ENCODE peak calls at places on chromosomes 11 and 22, in nine cellular contexts. One of them, this sample, is unnamed.

GRCh38 chr22:19887251-19887985 is 32.7 kb upstream of the GNB1L start:
- DNase-seq in activated T-cell treated with anti-CD3 and anti-CD28 coated beads, Interleukin-2, amount 50 U/mL, for 24 hours: peak; percentile 51
- DNase-seq in T47D: no peak
- DNase-seq in non-pigmented ciliary epithelial cell: no peak
- DNase-seq in activated T-helper 1 cell treated with anti-CD3 and anti-CD28 coated beads, Interleukin-2, amount 50 U/mL, for 16 hours: no peak
- DNase-seq in Caki2: no peak
- DNase-seq in stimulated activated CD4-positive, alpha-beta T cell treated with anti-CD3 and anti-CD28 coated beads, Interleukin-2, amount 100 ng/mL, for 24 hours: no peak
- DNase-seq in H7: peak; percentile 36
- DNase-seq in anterior cingulate cortex: no peak
- DNase-seq in this sample: no peak

GRCh38 chr11:95140397-95141030 is 50.9 kb downstream of the ENDOD1 start:
- DNase-seq in activated T-cell treated with anti-CD3 and anti-CD28 coated beads, Interleukin-2, amount 50 U/mL, for 24 hours: no peak
- DNase-seq in non-pigmented ciliary epithelial cell: peak; percentile 68
- DNase-seq in anterior cingulate cortex: no peak
- DNase-seq in Caki2: no peak
- DNase-seq in activated T-helper 1 cell treated with anti-CD3 and anti-CD28 coated beads, Interleukin-2, amount 50 U/mL, for 16 hours: no peak
- DNase-seq in H7: no peak
- DNase-seq in stimulated activated CD4-positive, alpha-beta T cell treated with anti-CD3 and anti-CD28 coated beads, Interleukin-2, amount 100 ng/mL, for 24 hours: no peak
- DNase-seq in T47D: no peak
- DNase-seq in this sample: no peak

GRCh38 chr11:121194731-121195596 is 93.9 kb downstream of the TECTA start:
- DNase-seq in non-pigmented ciliary epithelial cell: peak; percentile 18
- DNase-seq in H7: peak; percentile 69
- DNase-seq in activated T-helper 1 cell treated with anti-CD3 and anti-CD28 coated beads, Interleukin-2, amount 50 U/mL, for 16 hours: no peak
- DNase-seq in anterior cingulate cortex: no peak
- DNase-seq in T47D: peak; percentile 89
- DNase-seq in stimulated activated CD4-positive, alpha-beta T cell treated with anti-CD3 and anti-CD28 coated beads, Interleukin-2, amount 100 ng/mL, for 24 hours: peak; percentile 61
- DNase-seq in Caki2: peak; percentile 41
- DNase-seq in activated T-cell treated with anti-CD3 and anti-CD28 coated beads, Interleukin-2, amount 50 U/mL, for 24 hours: no peak
- DNase-seq in this sample: peak; percentile 74

GRCh38 chr11:129280027-129280811 is 88.1 kb upstream of the ARHGAP32 start:
- DNase-seq in activated T-cell treated with anti-CD3 and anti-CD28 coated beads, Interleukin-2, amount 50 U/mL, for 24 hours: peak; percentile 65
- DNase-seq in H7: no peak
- DNase-seq in Caki2: no peak
- DNase-seq in anterior cingulate cortex: no peak
- DNase-seq in non-pigmented ciliary epithelial cell: no peak
- DNase-seq in stimulated activated CD4-positive, alpha-beta T cell treated with anti-CD3 and anti-CD28 coated beads, Interleukin-2, amount 100 ng/mL, for 24 hours: peak; percentile 25
- DNase-seq in T47D: no peak
- DNase-seq in activated T-helper 1 cell treated with anti-CD3 and anti-CD28 coated beads, Interleukin-2, amount 50 U/mL, for 16 hours: no peak
- DNase-seq in this sample: no peak

GRCh38 chr22:26669060-26669481 is 11.7 kb downstream of the MIAT start:
- DNase-seq in non-pigmented ciliary epithelial cell: no peak
- DNase-seq in H7: peak; percentile 78
- DNase-seq in anterior cingulate cortex: no peak
- DNase-seq in activated T-cell treated with anti-CD3 and anti-CD28 coated beads, Interleukin-2, amount 50 U/mL, for 24 hours: no peak
- DNase-seq in stimulated activated CD4-positive, alpha-beta T cell treated with anti-CD3 and anti-CD28 coated beads, Interleukin-2, amount 100 ng/mL, for 24 hours: no peak
- DNase-seq in T47D: peak; percentile 72
- DNase-seq in Caki2: peak; percentile 42
- DNase-seq in activated T-helper 1 cell treated with anti-CD3 and anti-CD28 coated beads, Interleukin-2, amount 50 U/mL, for 16 hours: no peak
- DNase-seq in this sample: no peak

GRCh38 chr22:29147241-29147919 is 58.3 kb upstream of the EMID1 start:
- DNase-seq in T47D: no peak
- DNase-seq in activated T-cell treated with anti-CD3 and anti-CD28 coated beads, Interleukin-2, amount 50 U/mL, for 24 hours: no peak
- DNase-seq in activated T-helper 1 cell treated with anti-CD3 and anti-CD28 coated beads, Interleukin-2, amount 50 U/mL, for 16 hours: no peak
- DNase-seq in H7: no peak
- DNase-seq in non-pigmented ciliary epithelial cell: no peak
- DNase-seq in Caki2: no peak
- DNase-seq in stimulated activated CD4-positive, alpha-beta T cell treated with anti-CD3 and anti-CD28 coated beads, Interleukin-2, amount 100 ng/mL, for 24 hours: no peak
- DNase-seq in anterior cingulate cortex: peak; percentile 62
- DNase-seq in this sample: no peak

GRCh38 chr11:47791774-47792173 is 24.6 kb upstream of the FNBP4 start:
- DNase-seq in stimulated activated CD4-positive, alpha-beta T cell treated with anti-CD3 and anti-CD28 coated beads, Interleukin-2, amount 100 ng/mL, for 24 hours: no peak
- DNase-seq in anterior cingulate cortex: no peak
- DNase-seq in non-pigmented ciliary epithelial cell: no peak
- DNase-seq in T47D: no peak
- DNase-seq in activated T-cell treated with anti-CD3 and anti-CD28 coated beads, Interleukin-2, amount 50 U/mL, for 24 hours: no peak
- DNase-seq in activated T-helper 1 cell treated with anti-CD3 and anti-CD28 coated beads, Interleukin-2, amount 50 U/mL, for 16 hours: no peak
- DNase-seq in H7: no peak
- DNase-seq in Caki2: no peak
- DNase-seq in this sample: no peak

GRCh38 chr11:2836335-2837095 is 49.1 kb downstream of the CDKN1C start:
- DNase-seq in H7: no peak
- DNase-seq in activated T-cell treated with anti-CD3 and anti-CD28 coated beads, Interleukin-2, amount 50 U/mL, for 24 hours: no peak
- DNase-seq in stimulated activated CD4-positive, alpha-beta T cell treated with anti-CD3 and anti-CD28 coated beads, Interleukin-2, amount 100 ng/mL, for 24 hours: no peak
- DNase-seq in non-pigmented ciliary epithelial cell: no peak
- DNase-seq in activated T-helper 1 cell treated with anti-CD3 and anti-CD28 coated beads, Interleukin-2, amount 50 U/mL, for 16 hours: no peak
- DNase-seq in T47D: no peak
- DNase-seq in anterior cingulate cortex: no peak
- DNase-seq in Caki2: no peak
- DNase-seq in this sample: no peak

GRCh38 chr11:95341246-95341645 is 110.2 kb upstream of the SESN3 start:
- DNase-seq in non-pigmented ciliary epithelial cell: no peak
- DNase-seq in Caki2: no peak
- DNase-seq in stimulated activated CD4-positive, alpha-beta T cell treated with anti-CD3 and anti-CD28 coated beads, Interleukin-2, amount 100 ng/mL, for 24 hours: no peak
- DNase-seq in H7: no peak
- DNase-seq in activated T-helper 1 cell treated with anti-CD3 and anti-CD28 coated beads, Interleukin-2, amount 50 U/mL, for 16 hours: no peak
- DNase-seq in anterior cingulate cortex: no peak
- DNase-seq in T47D: no peak
- DNase-seq in activated T-cell treated with anti-CD3 and anti-CD28 coated beads, Interleukin-2, amount 50 U/mL, for 24 hours: no peak
- DNase-seq in this sample: no peak

GRCh38 chr22:46090631-46091201 is 59.6 kb upstream of the PPARA start:
- DNase-seq in stimulated activated CD4-positive, alpha-beta T cell treated with anti-CD3 and anti-CD28 coated beads, Interleukin-2, amount 100 ng/mL, for 24 hours: no peak
- DNase-seq in Caki2: no peak
- DNase-seq in H7: no peak
- DNase-seq in anterior cingulate cortex: no peak
- DNase-seq in T47D: no peak
- DNase-seq in non-pigmented ciliary epithelial cell: no peak
- DNase-seq in activated T-cell treated with anti-CD3 and anti-CD28 coated beads, Interleukin-2, amount 50 U/mL, for 24 hours: no peak
- DNase-seq in activated T-helper 1 cell treated with anti-CD3 and anti-CD28 coated beads, Interleukin-2, amount 50 U/mL, for 16 hours: no peak
- DNase-seq in this sample: no peak

GRCh38 chr11:1304376-1304775 is 5.1 kb downstream of the TOLLIP start:
- DNase-seq in Caki2: peak; percentile 23
- DNase-seq in non-pigmented ciliary epithelial cell: no peak
- DNase-seq in anterior cingulate cortex: no peak
- DNase-seq in T47D: no peak
- DNase-seq in activated T-cell treated with anti-CD3 and anti-CD28 coated beads, Interleukin-2, amount 50 U/mL, for 24 hours: peak; percentile 15
- DNase-seq in activated T-helper 1 cell treated with anti-CD3 and anti-CD28 coated beads, Interleukin-2, amount 50 U/mL, for 16 hours: no peak
- DNase-seq in H7: peak; percentile 33
- DNase-seq in stimulated activated CD4-positive, alpha-beta T cell treated with anti-CD3 and anti-CD28 coated beads, Interleukin-2, amount 100 ng/mL, for 24 hours: peak; percentile 16
- DNase-seq in this sample: no peak

GRCh38 chr22:35218079-35218478 is 39.2 kb upstream of the HMGXB4 start:
- DNase-seq in anterior cingulate cortex: no peak
- DNase-seq in H7: no peak
- DNase-seq in activated T-helper 1 cell treated with anti-CD3 and anti-CD28 coated beads, Interleukin-2, amount 50 U/mL, for 16 hours: no peak
- DNase-seq in stimulated activated CD4-positive, alpha-beta T cell treated with anti-CD3 and anti-CD28 coated beads, Interleukin-2, amount 100 ng/mL, for 24 hours: no peak
- DNase-seq in T47D: no peak
- DNase-seq in activated T-cell treated with anti-CD3 and anti-CD28 coated beads, Interleukin-2, amount 50 U/mL, for 24 hours: no peak
- DNase-seq in non-pigmented ciliary epithelial cell: no peak
- DNase-seq in Caki2: no peak
- DNase-seq in this sample: no peak

GRCh38 chr22:28802595-28803087 is 2.3 kb upstream of the XBP1 start:
- DNase-seq in non-pigmented ciliary epithelial cell: no peak
- DNase-seq in H7: peak; percentile 42
- DNase-seq in T47D: peak; percentile 57
- DNase-seq in activated T-helper 1 cell treated with anti-CD3 and anti-CD28 coated beads, Interleukin-2, amount 50 U/mL, for 16 hours: no peak
- DNase-seq in anterior cingulate cortex: no peak
- DNase-seq in stimulated activated CD4-positive, alpha-beta T cell treated with anti-CD3 and anti-CD28 coated beads, Interleukin-2, amount 100 ng/mL, for 24 hours: no peak
- DNase-seq in activated T-cell treated with anti-CD3 and anti-CD28 coated beads, Interleukin-2, amount 50 U/mL, for 24 hours: no peak
- DNase-seq in Caki2: no peak
- DNase-seq in this sample: no peak

GRCh38 chr11:78318733-78319132 is 98.9 kb downstream of the GAB2 start:
- DNase-seq in Caki2: no peak
- DNase-seq in stimulated activated CD4-positive, alpha-beta T cell treated with anti-CD3 and anti-CD28 coated beads, Interleukin-2, amount 100 ng/mL, for 24 hours: no peak
- DNase-seq in non-pigmented ciliary epithelial cell: no peak
- DNase-seq in activated T-cell treated with anti-CD3 and anti-CD28 coated beads, Interleukin-2, amount 50 U/mL, for 24 hours: no peak
- DNase-seq in H7: no peak
- DNase-seq in T47D: no peak
- DNase-seq in activated T-helper 1 cell treated with anti-CD3 and anti-CD28 coated beads, Interleukin-2, amount 50 U/mL, for 16 hours: no peak
- DNase-seq in anterior cingulate cortex: peak; percentile 83
- DNase-seq in this sample: no peak

GRCh38 chr11:85114786-85115185 is 512.4 kb downstream of the DLG2 start:
- DNase-seq in Caki2: no peak
- DNase-seq in stimulated activated CD4-positive, alpha-beta T cell treated with anti-CD3 and anti-CD28 coated beads, Interleukin-2, amount 100 ng/mL, for 24 hours: no peak
- DNase-seq in H7: no peak
- DNase-seq in T47D: no peak
- DNase-seq in non-pigmented ciliary epithelial cell: no peak
- DNase-seq in activated T-helper 1 cell treated with anti-CD3 and anti-CD28 coated beads, Interleukin-2, amount 50 U/mL, for 16 hours: no peak
- DNase-seq in activated T-cell treated with anti-CD3 and anti-CD28 coated beads, Interleukin-2, amount 50 U/mL, for 24 hours: no peak
- DNase-seq in anterior cingulate cortex: no peak
- DNase-seq in this sample: no peak